ENCODE peak calls at places on chromosomes 4 and X, in ten cellular contexts. Y is NCI-H1436 treated with DMSO at 0.1 percent for 48 hours; J is effector memory CD8-positive, alpha-beta T cell; A is hippocampal formation; N is stimulated activated CD8-positive, alpha-beta memory T cell treated with anti-CD3 and anti-CD28 coated beads, Interleukin-15, amount 100 ng/mL, for 4 hours; T is pons; Z is stimulated activated naive CD4-positive, alpha-beta T cell; D is left ventricle myocardium inferior; B is fibroblast of pulmonary artery; L is naive thymus-derived CD4-positive, alpha-beta T cell. S is an unnamed sample.

GRCh38 chr4:79232555-79232954 is 93.3 kb downstream of the NAA11 start:
- DNase-seq in D (no peak), J (no peak), T (no peak), A (no peak), B (peak), N (no peak), Y (no peak), L (no peak), Z (no peak), S (no peak)

GRCh38 chrX:12881914-12882313 is 15.0 kb downstream of the TLR7 start:
- DNase-seq in N (no peak), D (no peak), Y (no peak), T (no peak), L (no peak), Z (no peak), J (no peak), A (no peak), B (no peak), S (no peak)

GRCh38 chr4:71132486-71132885 is 139.0 kb downstream of the DCK start:
- DNase-seq in T (no peak), J (no peak), Z (no peak), D (no peak), L (no peak), A (no peak), Y (no peak), B (no peak), N (no peak), S (no peak)

GRCh38 chr4:119894650-119895208 is 171.9 kb downstream of the MAD2L1 start:
- DNase-seq in Y (no peak), J (no peak), Z (no peak), B (no peak), T (no peak), D (no peak), A (no peak), L (no peak), N (no peak), S (no peak)

GRCh38 chr4:30789219-30789671 is 69.1 kb downstream of the PCDH7 start:
- DNase-seq in L (no peak), T (no peak), A (no peak), N (no peak), Z (no peak), Y (no peak), B (no peak), D (no peak), J (no peak), S (no peak)

GRCh38 chr4:71389149-71389840 is 50.5 kb downstream of the SLC4A4 start:
- DNase-seq in B (no peak), Z (no peak), Y (no peak), A (no peak), N (no peak), D (no peak), L (no peak), T (peak), J (no peak), S (peak)

GRCh38 chr4:186016796-186017195 is 52.2 kb upstream of the TLR3 start:
- DNase-seq in B (no peak), Y (no peak), N (no peak), Z (no peak), T (no peak), A (no peak), J (no peak), D (no peak), L (no peak), S (no peak)

GRCh38 chr4:116702949-116703348 is 382.4 kb downstream of the TRAM1L1 start:
- DNase-seq in A (no peak), D (no peak), J (no peak), Y (no peak), B (no peak), Z (no peak), T (no peak), L (no peak), N (no peak), S (no peak)

GRCh38 chr4:4260185-4260751 is 12.2 kb upstream of the TMEM128 start:
- DNase-seq in D (no peak), B (peak), A (no peak), T (peak), Y (no peak), L (no peak), J (peak), Z (peak), N (no peak), S (no peak)

GRCh38 chr4:97646997-97647396 is 496.3 kb downstream of the STPG2 start:
- DNase-seq in Y (no peak), D (peak), L (no peak), Z (no peak), J (no peak), N (no peak), A (no peak), B (peak), T (no peak), S (no peak)

GRCh38 chrX:71493111-71493613 is 39.7 kb upstream of the OGT start:
- DNase-seq in Z (no peak), A (no peak), T (peak), B (peak), D (no peak), N (no peak), L (no peak), J (no peak), Y (no peak), S (no peak)

GRCh38 chr4:176838611-176839411 is 46.1 kb upstream of the VEGFC start:
- DNase-seq in J (no peak), Z (no peak), L (no peak), D (peak), A (no peak), B (peak), T (no peak), N (no peak), Y (no peak), S (no peak)

GRCh38 chr4:8303485-8304281 is 34.1 kb downstream of the HTRA3 start:
- DNase-seq in L (no peak), A (no peak), B (peak), D (peak), Y (no peak), J (no peak), Z (no peak), N (no peak), T (peak), S (no peak)

GRCh38 chr4:110480031-110480549 is 4.1 kb downstream of the ENPEP start:
- DNase-seq in J (no peak), D (no peak), A (no peak), B (peak), T (no peak), Z (no peak), N (no peak), Y (no peak), L (no peak), S (no peak)

GRCh38 chrX:150558424-150558823 is 10.0 kb upstream of the MTM1 start:
- DNase-seq in D (no peak), A (no peak), B (no peak), Z (no peak), J (no peak), Y (no peak), T (no peak), N (no peak), L (no peak), S (no peak)

GRCh38 chr4:149790172-149790907 is 25.3 kb downstream of the IQCM start:
- DNase-seq in N (no peak), B (peak), A (no peak), Y (no peak), J (no peak), T (no peak), L (no peak), D (no peak), Z (no peak), S (no peak)

GRCh38 chr4:76585897-76586360 is 150.9 kb downstream of the SHROOM3 start:
- DNase-seq in Z (peak), N (no peak), T (peak), D (peak), J (no peak), A (no peak), B (peak), L (no peak), Y (peak), S (no peak)

GRCh38 chr4:78569291-78569821 is 17.8 kb downstream of the ANXA3 start:
- DNase-seq in Z (no peak), T (no peak), B (peak), Y (no peak), A (no peak), J (no peak), L (no peak), D (no peak), N (no peak), S (no peak)

GRCh38 chrX:21741869-21742701 is 15.8 kb downstream of the SMPX start:
- DNase-seq in Z (no peak), J (no peak), N (no peak), T (no peak), L (no peak), Y (no peak), D (no peak), B (no peak), A (no peak), S (no peak)

GRCh38 chr4:41359069-41359769 is 102.5 kb downstream of the UCHL1 start:
- DNase-seq in J (no peak), A (no peak), Y (no peak), N (no peak), B (no peak), Z (no peak), T (no peak), L (no peak), D (no peak), S (no peak)

GRCh38 chr4:125315571-125316390 is 1.0 kb downstream of the FAT4 start:
- DNase-seq in T (no peak), Z (peak), D (peak), Y (no peak), A (peak), B (peak), L (no peak), N (no peak), J (no peak), S (peak)

GRCh38 chrX:27915617-27916016 is 65.6 kb downstream of the DCAF8L1 start:
- DNase-seq in T (no peak), A (no peak), N (no peak), J (no peak), L (no peak), Y (no peak), Z (no peak), B (peak), D (no peak), S (no peak)

GRCh38 chrX:120286733-120287512 is 24.3 kb downstream of the TMEM255A start:
- DNase-seq in Z (no peak), N (no peak), A (no peak), L (no peak), B (no peak), J (no peak), D (no peak), Y (no peak), T (no peak), S (no peak)

GRCh38 chrX:1910207-1910470 is 295.3 kb downstream of the ASMT start:
- DNase-seq in N (no peak), J (no peak), Z (no peak), L (no peak), T (no peak), Y (no peak), B (no peak), A (no peak), D (no peak), S (no peak)

GRCh38 chrX:150504399-150505186 is 63.8 kb upstream of the MTM1 start:
- DNase-seq in N (no peak), D (no peak), Y (no peak), J (no peak), A (peak), Z (no peak), T (peak), B (no peak), L (no peak), S (peak)